ENCODE peak calls at places on chromosomes 6 and 20, in ten cellular contexts. U, S, O, I, L, Q, G, B, X and K are unnamed samples.

GRCh38 chr6:109962271-109962670 is 15.8 kb upstream of the GPR6 start:
- DNase-seq in U (no peak), S (no peak), O (no peak), I (no peak), L (no peak), Q (no peak), G (no peak), B (no peak), X (no peak), K (no peak)

GRCh38 chr6:159037746-159038290 is 7.0 kb downstream of the TAGAP start:
- DNase-seq in U (no peak), S (no peak), O (no peak), I (no peak), L (no peak), Q (no peak), G (no peak), B (no peak), X (peak; percentile 3), K (no peak)

GRCh38 chr6:73064261-73064660 is 161.0 kb downstream of the KHDC1L start:
- DNase-seq in U (no peak), S (no peak), O (no peak), I (no peak), L (no peak), Q (no peak), G (no peak), B (no peak), X (no peak), K (no peak)

GRCh38 chr20:50380697-50381040 is 129.5 kb upstream of the PTPN1 start:
- DNase-seq in U (no peak), S (no peak), O (peak; percentile 58), I (no peak), L (peak; percentile 54), Q (peak; percentile 52), G (no peak), B (no peak), X (peak; percentile 38), K (peak; percentile 67)

GRCh38 chr20:38957915-38958485 is 4.1 kb upstream of the DHX35 start:
- DNase-seq in U (no peak), S (no peak), O (no peak), I (no peak), L (no peak), Q (no peak), G (no peak), B (no peak), X (no peak), K (no peak)

GRCh38 chr6:107612762-107613415 is 123.0 kb downstream of the SOBP start:
- DNase-seq in U (no peak), S (no peak), O (no peak), I (no peak), L (no peak), Q (peak; percentile 6), G (no peak), B (no peak), X (no peak), K (no peak)

GRCh38 chr6:20403080-20403765 is 1.5 kb downstream of the E2F3 start:
- DNase-seq in U (peak; percentile 85), S (no peak), O (peak; percentile 92), I (peak; percentile 92), L (peak; percentile 92), Q (peak; percentile 80), G (peak; percentile 90), B (peak; percentile 91), X (peak; percentile 72), K (peak; percentile 76)

GRCh38 chr6:88266126-88266525 is 100.0 kb upstream of the CNR1 start:
- DNase-seq in U (no peak), S (no peak), O (no peak), I (no peak), L (no peak), Q (no peak), G (no peak), B (no peak), X (no peak), K (no peak)

GRCh38 chr6:141988954-141989705 is 143.6 kb upstream of the GJE1 start:
- DNase-seq in U (peak; percentile 39), S (peak; percentile 56), O (peak; percentile 77), I (no peak), L (no peak), Q (peak; percentile 75), G (peak; percentile 79), B (no peak), X (peak; percentile 76), K (peak; percentile 46)

GRCh38 chr6:119267506-119267905 is 82.1 kb downstream of the MAN1A1 start:
- DNase-seq in U (peak; percentile 51), S (no peak), O (no peak), I (no peak), L (no peak), Q (no peak), G (no peak), B (no peak), X (no peak), K (no peak)

GRCh38 chr6:163958646-163959045 is 544.1 kb downstream of the QKI start:
- DNase-seq in U (no peak), S (no peak), O (peak; percentile 44), I (no peak), L (no peak), Q (peak; percentile 57), G (no peak), B (no peak), X (peak; percentile 8), K (no peak)

GRCh38 chr6:30463651-30464618 is 25.4 kb upstream of the HLA-E start:
- DNase-seq in U (peak; percentile 93), S (no peak), O (no peak), I (no peak), L (peak; percentile 47), Q (peak; percentile 53), G (no peak), B (peak; percentile 58), X (no peak), K (no peak)

GRCh38 chr6:498795-499231 is 107.3 kb downstream of the IRF4 start:
- DNase-seq in U (peak; percentile 68), S (no peak), O (no peak), I (no peak), L (no peak), Q (peak; percentile 72), G (no peak), B (no peak), X (no peak), K (no peak)

GRCh38 chr6:136307351-136307750 is 17.7 kb upstream of the BCLAF1 start:
- DNase-seq in U (no peak), S (no peak), O (no peak), I (no peak), L (no peak), Q (no peak), G (no peak), B (no peak), X (no peak), K (no peak)

GRCh38 chr6:132369526-132369925 is 31.7 kb downstream of the MOXD1 start:
- DNase-seq in U (no peak), S (no peak), O (no peak), I (no peak), L (no peak), Q (peak; percentile 68), G (no peak), B (no peak), X (peak; percentile 76), K (peak; percentile 25)

GRCh38 chr20:53030061-53030460 is 57.9 kb downstream of the TSHZ2 start:
- DNase-seq in U (no peak), S (no peak), O (no peak), I (no peak), L (no peak), Q (no peak), G (no peak), B (no peak), X (no peak), K (no peak)

GRCh38 chr6:36414481-36414880 is 27.0 kb upstream of the ETV7 start:
- DNase-seq in U (no peak), S (no peak), O (no peak), I (no peak), L (no peak), Q (no peak), G (no peak), B (no peak), X (no peak), K (no peak)

GRCh38 chr20:32907886-32908285 is 49.2 kb downstream of the EFCAB8 start:
- DNase-seq in U (no peak), S (no peak), O (no peak), I (no peak), L (no peak), Q (no peak), G (no peak), B (no peak), X (no peak), K (no peak)

GRCh38 chr20:43536817-43537440 is 21.9 kb upstream of the SGK2 start:
- DNase-seq in U (no peak), S (no peak), O (no peak), I (no peak), L (no peak), Q (peak; percentile 56), G (no peak), B (no peak), X (peak; percentile 19), K (no peak)

GRCh38 chr6:34182751-34183531 is 37.1 kb upstream of the GRM4 start:
- DNase-seq in U (peak; percentile 91), S (no peak), O (no peak), I (no peak), L (no peak), Q (no peak), G (no peak), B (peak; percentile 47), X (no peak), K (no peak)

GRCh38 chr20:62335532-62335931 is 31.6 kb downstream of the LAMA5 start:
- DNase-seq in U (no peak), S (no peak), O (no peak), I (no peak), L (no peak), Q (no peak), G (no peak), B (no peak), X (no peak), K (no peak)

GRCh38 chr6:28232785-28233184 is 7.7 kb downstream of the ZSCAN9 start:
- DNase-seq in U (no peak), S (no peak), O (no peak), I (no peak), L (no peak), Q (no peak), G (no peak), B (no peak), X (no peak), K (no peak)

GRCh38 chr6:145898376-145898775 is 65.8 kb downstream of the SHPRH start:
- DNase-seq in U (peak; percentile 54), S (no peak), O (no peak), I (no peak), L (no peak), Q (peak; percentile 52), G (no peak), B (no peak), X (no peak), K (no peak)

GRCh38 chr6:139108378-139108777 is 26.5 kb upstream of the HECA start:
- DNase-seq in U (no peak), S (no peak), O (no peak), I (no peak), L (no peak), Q (no peak), G (no peak), B (no peak), X (no peak), K (no peak)

GRCh38 chr20:48308882-48309281 is 518.9 kb downstream of the PREX1 start:
- DNase-seq in U (no peak), S (no peak), O (no peak), I (no peak), L (no peak), Q (no peak), G (no peak), B (no peak), X (no peak), K (no peak)

GRCh38 chr6:118597636-118598035 is 49.5 kb downstream of the PLN start:
- DNase-seq in U (no peak), S (no peak), O (no peak), I (no peak), L (no peak), Q (no peak), G (no peak), B (no peak), X (no peak), K (no peak)

GRCh38 chr20:35468671-35469334 is 13.4 kb downstream of the CEP250 start:
- DNase-seq in U (no peak), S (no peak), O (no peak), I (no peak), L (no peak), Q (peak; percentile 46), G (no peak), B (no peak), X (no peak), K (no peak)

GRCh38 chr20:19430641-19431307 is 218.3 kb downstream of the SLC24A3 start:
- DNase-seq in U (no peak), S (no peak), O (no peak), I (no peak), L (no peak), Q (no peak), G (no peak), B (no peak), X (no peak), K (no peak)